ENCODE peak calls at places on chromosomes 7 and 10, in eight cellular contexts. R, U, O, E, P, F, L and Y are unnamed samples.

GRCh38 chr10:119222531-119222930 is 15.2 kb downstream of the GRK5 start:
- DNase-seq in E (no peak), U (no peak), L (no peak), R (no peak), P (no peak), O (no peak), F (no peak), Y (no peak)

GRCh38 chr7:98949336-98950044 is 71.2 kb downstream of the TRRAP start:
- DNase-seq in U (no peak), R (no peak), F (no peak), O (no peak), P (no peak), L (peak; percentile 45), E (no peak), Y (no peak)

GRCh38 chr10:3995302-3996210 is 210.5 kb upstream of the KLF6 start:
- DNase-seq in E (no peak), R (no peak), F (no peak), P (peak; percentile 40), L (no peak), O (no peak), U (peak; percentile 36), Y (peak; percentile 50)

GRCh38 chr7:148773344-148773743 is 74.6 kb downstream of the CUL1 start:
- DNase-seq in R (no peak), P (no peak), O (no peak), F (no peak), U (no peak), L (no peak), E (no peak), Y (no peak)

GRCh38 chr7:150410131-150410530 is 31.0 kb downstream of the ZNF775 start:
- DNase-seq in R (no peak), U (no peak), L (no peak), O (no peak), E (no peak), F (no peak), P (no peak), Y (no peak)

GRCh38 chr7:110922906-110923305 is 168.0 kb upstream of the LRRN3 start:
- DNase-seq in R (no peak), L (no peak), U (peak; percentile 68), P (no peak), O (no peak), F (no peak), E (no peak), Y (no peak)

GRCh38 chr10:1526427-1527055 is 210.8 kb downstream of the ADARB2 start:
- DNase-seq in P (no peak), F (no peak), R (no peak), O (peak; percentile 36), E (no peak), L (no peak), U (no peak), Y (no peak)

GRCh38 chr10:79628988-79629954 is 18.5 kb downstream of the SFTPA1 start:
- DNase-seq in E (no peak), F (peak; percentile 78), U (no peak), L (no peak), R (no peak), P (no peak), O (no peak), Y (no peak)

GRCh38 chr7:86643478-86644281 is at the start of gene GRM3:
- DNase-seq in O (no peak), P (no peak), L (peak; percentile 68), E (no peak), U (no peak), R (no peak), F (no peak), Y (no peak)

GRCh38 chr7:81029523-81029922 is 110.7 kb upstream of the SEMA3C start:
- DNase-seq in F (no peak), L (no peak), O (no peak), R (no peak), U (no peak), P (no peak), E (no peak), Y (no peak)

GRCh38 chr10:25176421-25176968 is 1.7 kb downstream of the GPR158 start:
- DNase-seq in U (no peak), F (no peak), L (peak; percentile 55), O (no peak), E (no peak), P (no peak), R (no peak), Y (no peak)

DNA sequence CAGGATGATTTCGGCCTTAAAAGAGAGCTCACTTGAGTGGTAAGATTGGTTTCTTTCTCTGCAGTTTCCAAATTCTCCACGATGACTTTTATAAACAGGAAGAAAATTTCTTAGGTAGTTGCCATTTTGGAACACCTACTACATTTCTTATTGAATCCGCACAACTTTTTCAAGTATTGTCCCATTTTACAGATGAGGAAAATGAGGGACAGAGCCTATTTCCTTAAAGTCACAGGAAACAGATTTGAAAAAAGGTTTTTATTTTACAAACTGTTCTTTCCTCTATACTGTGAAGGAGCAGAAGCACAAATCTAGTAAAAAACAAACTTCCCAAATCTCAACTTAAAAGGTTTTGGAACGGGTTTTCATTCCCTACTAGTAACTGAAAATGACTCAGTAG is 2.7 kb downstream of the YWHAG start:
- DNase-seq in E (no peak), P (no peak), R (no peak), U (no peak), F (no peak), L (no peak), O (no peak), Y (no peak)
- H3K4me1 ChIP-seq in E (peaks cover 21% of the 10 kb centered on the region), P (no peaks in the 10 kb centered on the region), R (peaks cover 78% of the 10 kb centered on the region), U (peaks cover 27% of the 10 kb centered on the region), F (no peaks in the 10 kb centered on the region), L (peaks cover 28% of the 10 kb centered on the region), O (no peaks in the 10 kb centered on the region), Y (peaks cover 69% of the 10 kb centered on the region)

GRCh38 chr10:34808789-34809745 is 6.0 kb downstream of the PARD3 start:
- DNase-seq in P (no peak), U (no peak), R (no peak), E (peak; percentile 23), O (no peak), L (peak; percentile 58), F (no peak), Y (no peak)
- H3K4me3 ChIP-seq in P (no peak overlapping the region), U (no peak overlapping the region), R (no peak overlapping the region), E (peak overlapping the region; percentile 40), O (no peak overlapping the region), L (no peak overlapping the region), F (no peak overlapping the region), Y (peak overlapping the region; percentile 18)

DNA sequence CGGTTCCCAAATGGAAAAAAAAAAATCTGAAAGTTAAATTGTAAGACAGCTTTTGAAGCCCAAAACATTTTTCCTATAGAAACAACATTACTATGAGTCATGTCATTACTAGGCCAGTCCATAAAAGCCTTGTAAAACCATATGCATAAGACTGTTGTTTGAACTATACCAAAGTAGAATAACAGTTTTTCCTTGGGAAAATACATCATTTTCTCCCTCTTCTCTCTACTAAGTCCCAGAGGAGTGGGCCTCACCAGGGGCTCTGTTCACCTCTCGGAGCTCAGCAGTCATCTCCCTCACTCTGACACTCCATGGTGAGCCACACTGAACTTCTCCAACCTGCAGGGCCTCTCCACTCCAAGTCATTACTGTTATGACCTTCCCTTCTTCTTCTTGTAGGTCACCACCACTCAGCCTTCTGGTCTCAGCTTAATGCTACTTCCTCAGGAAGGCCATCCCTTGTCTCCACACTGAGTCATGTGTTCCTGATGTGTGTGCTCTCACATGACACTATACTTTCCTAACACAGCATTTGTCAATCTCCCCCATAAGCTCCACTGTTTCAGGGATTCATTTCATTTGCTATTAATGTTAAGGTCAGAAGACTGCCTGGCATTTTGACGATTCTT is 32.5 kb downstream of the ZNF438 start:
- DNase-seq in O (peak; percentile 50), R (no peak), U (peak; percentile 85), P (no peak), E (peak; percentile 48), L (peak; percentile 62), F (no peak), Y (no peak)
- TF ChIP-seq POLR2A in O (no peak), R (peak; percentile 23), U (peak; percentile 80), P (no peak), E (no peak), L (peak; percentile 9), F (peak; percentile 68), Y (no peak)

DNA sequence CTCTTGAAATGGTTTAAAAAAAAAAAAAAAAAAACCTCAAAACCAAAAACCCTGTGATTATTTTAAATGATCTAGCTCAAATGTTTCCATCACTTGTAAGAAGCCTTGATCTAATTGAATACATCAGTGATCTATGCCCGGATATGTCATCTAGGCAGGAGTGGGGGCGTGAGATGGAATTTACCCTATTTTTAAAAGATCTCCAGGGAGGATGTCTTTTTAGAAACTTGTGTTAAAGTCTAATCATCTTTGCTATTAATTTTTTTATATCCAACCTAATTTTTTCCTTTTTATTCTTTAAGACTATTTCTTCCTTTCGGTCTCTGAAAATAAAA is 101.4 kb upstream of the PDLIM1 start:
- DNase-seq in F (no peak), L (no peak), R (no peak), P (no peak), U (no peak), O (no peak), E (no peak), Y (no peak)
- H3K4me1 ChIP-seq in F (no peaks in the 10 kb centered on the region), L (no peaks in the 10 kb centered on the region), R (peaks cover 83% of the 10 kb centered on the region), P (peaks cover 3% of the 10 kb centered on the region), U (peaks cover 4% of the 10 kb centered on the region), O (no peaks in the 10 kb centered on the region), E (peaks cover 53% of the 10 kb centered on the region), Y (peaks cover 97% of the 10 kb centered on the region)

DNA sequence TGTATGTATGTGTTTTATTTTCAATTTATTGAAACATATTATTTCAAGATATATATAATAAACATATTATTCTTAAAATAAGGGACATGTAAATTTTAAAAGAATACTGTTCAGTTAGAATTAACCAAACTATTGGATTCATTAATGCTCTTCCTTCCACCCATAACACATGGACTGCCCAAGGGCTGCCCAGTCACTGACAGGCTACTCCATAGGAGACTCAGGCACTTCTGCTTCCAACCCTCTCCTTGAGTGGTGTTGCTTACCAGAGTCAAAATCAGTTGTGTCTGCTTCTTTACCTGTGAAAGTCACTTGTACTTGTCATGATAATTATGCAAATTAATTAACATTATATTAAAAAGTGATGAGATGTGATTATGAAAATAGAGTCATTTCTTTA is 9.8 kb upstream of the GPR37 start:
- DNase-seq in E (no peak), R (no peak), O (no peak), U (no peak), F (no peak), P (no peak), L (no peak), Y (no peak)
- H3K4me3 ChIP-seq in E (no peak overlapping the region), R (no peak overlapping the region), O (no peak overlapping the region), U (no peak overlapping the region), F (no peak overlapping the region), P (no peak overlapping the region), L (no peak overlapping the region), Y (no peak overlapping the region)

GRCh38 chr10:42943025-42943818 is 133.6 kb upstream of the RET start:
- DNase-seq in R (no peak), O (no peak), E (no peak), U (no peak), F (no peak), L (peak; percentile 40), P (no peak), Y (no peak)
- TF ChIP-seq POLR2A in R (no peak), O (no peak), E (no peak), U (no peak), F (no peak), L (no peak), P (no peak), Y (no peak)